ENCODE peak calls at places on chromosomes 12 and 14, in seven cellular contexts. Y is substantia nigra, G is right atrium auricular region, T is A549, K is aorta, V is H1, N is fibroblast of lung. W is an unnamed sample.

GRCh38 chr12:60201891-60202290 is 606.1 kb downstream of the SLC16A7 start:
- DNase-seq in G (no peak), Y (no peak), K (no peak), N (peak; percentile 13), V (no peak), T (no peak), W (no peak)

GRCh38 chr12:990649-991349 is at the start of gene ERC1:
- DNase-seq in K (peak; percentile 96), N (peak; percentile 94), G (peak; percentile 85), Y (peak; percentile 77), V (peak; percentile 91), T (peak; percentile 96), W (peak; percentile 91)

GRCh38 chr12:125005652-125006051 is 12.2 kb downstream of the BRI3BP start:
- DNase-seq in V (no peak), Y (no peak), K (no peak), G (no peak), T (no peak), N (no peak), W (no peak)

GRCh38 chr12:67211029-67211428 is 58.1 kb upstream of the CAND1 start:
- DNase-seq in N (no peak), T (no peak), Y (no peak), G (no peak), K (no peak), V (no peak), W (no peak)

GRCh38 chr12:21502164-21502496 is 541 bp downstream of the GOLT1B start:
- DNase-seq in V (no peak), K (no peak), N (peak; percentile 22), Y (no peak), T (peak; percentile 24), G (no peak), W (no peak)

GRCh38 chr14:33987565-33988080 is 36.7 kb upstream of the EGLN3 start:
- DNase-seq in K (no peak), Y (no peak), G (no peak), V (no peak), N (no peak), T (peak; percentile 35), W (no peak)

GRCh38 chr12:6535960-6536847 is 1.9 kb downstream of the GAPDH start:
- DNase-seq in T (no peak), V (no peak), G (no peak), N (no peak), K (no peak), Y (no peak), W (no peak)

GRCh38 chr12:46798648-46799047 is 27.1 kb downstream of the SLC38A4 start:
- DNase-seq in K (no peak), N (no peak), T (no peak), V (no peak), G (no peak), Y (no peak), W (no peak)

GRCh38 chr14:103725739-103726395 is 10.3 kb downstream of the ZFYVE21 start:
- DNase-seq in T (no peak), K (no peak), V (no peak), N (no peak), G (no peak), Y (no peak), W (no peak)

GRCh38 chr12:2686280-2686646 is 108.5 kb upstream of the FKBP4 start:
- DNase-seq in V (no peak), N (no peak), Y (no peak), T (no peak), G (no peak), K (no peak), W (no peak)

GRCh38 chr12:101599311-101599710 is 4.5 kb downstream of the MYBPC1 start:
- DNase-seq in Y (no peak), K (no peak), G (no peak), V (no peak), N (no peak), T (no peak), W (no peak)

GRCh38 chr14:67738740-67739504 is 37.2 kb downstream of the RDH12 start:
- DNase-seq in V (no peak), G (peak; percentile 92), N (peak; percentile 97), T (peak; percentile 93), Y (no peak), K (no peak), W (peak; percentile 55)

GRCh38 chr12:52816189-52816588 is 2.3 kb upstream of the KRT4 start:
- DNase-seq in N (no peak), G (no peak), Y (no peak), T (no peak), K (no peak), V (no peak), W (no peak)

GRCh38 chr12:57005980-57006808 is at the start of gene ZBTB39:
- DNase-seq in T (peak; percentile 60), V (peak; percentile 81), N (peak; percentile 45), K (peak; percentile 86), Y (peak; percentile 25), G (no peak), W (peak; percentile 64)

GRCh38 chr14:79629891-79630560 is 581.3 kb downstream of the DIO2 start:
- DNase-seq in N (no peak), V (no peak), Y (no peak), K (no peak), T (no peak), G (no peak), W (no peak)

GRCh38 chr14:39102265-39102968 is 618 bp downstream of the SEC23A start:
- DNase-seq in N (peak; percentile 68), Y (no peak), K (no peak), G (no peak), V (no peak), T (peak; percentile 71), W (peak; percentile 20)

GRCh38 chr12:58841058-58841798 is 79.1 kb downstream of the LRIG3 start:
- DNase-seq in Y (no peak), V (peak; percentile 57), G (no peak), N (no peak), K (no peak), T (no peak), W (peak; percentile 24)

GRCh38 chr14:51310453-51311074 is 70.5 kb downstream of the TMX1 start:
- DNase-seq in V (no peak), N (peak; percentile 59), K (no peak), T (no peak), Y (no peak), G (no peak), W (no peak)

GRCh38 chr14:56202256-56202655 is 84.0 kb downstream of the PELI2 start:
- DNase-seq in N (no peak), K (no peak), T (no peak), V (no peak), G (no peak), Y (no peak), W (no peak)

GRCh38 chr12:132774646-132775275 is 13.1 kb upstream of the ANKLE2 start:
- DNase-seq in K (no peak), Y (no peak), V (no peak), T (no peak), G (no peak), N (no peak), W (no peak)

GRCh38 chr14:71529855-71530254 is 402.4 kb upstream of the RGS6 start:
- DNase-seq in G (peak; percentile 71), K (no peak), T (no peak), V (no peak), N (peak; percentile 56), Y (no peak), W (no peak)

GRCh38 chr14:60658116-60658515 is 8.8 kb upstream of the SIX1 start:
- DNase-seq in Y (no peak), G (no peak), V (no peak), K (no peak), T (no peak), N (no peak), W (no peak)

GRCh38 chr14:60658909-60659585 is 9.8 kb upstream of the SIX1 start:
- DNase-seq in V (no peak), T (no peak), G (no peak), K (no peak), Y (no peak), N (peak; percentile 83), W (no peak)

GRCh38 chr14:60656755-60657608 is 7.7 kb upstream of the SIX1 start:
- DNase-seq in Y (no peak), N (peak; percentile 87), K (peak; percentile 86), T (peak; percentile 75), G (no peak), V (peak; percentile 87), W (no peak)

GRCh38 chr14:60655898-60656754 is 6.8 kb upstream of the SIX1 start:
- DNase-seq in G (no peak), K (no peak), V (peak; percentile 67), Y (no peak), T (no peak), N (no peak), W (no peak)

GRCh38 chr14:60657609-60657983 is 8.3 kb upstream of the SIX1 start:
- DNase-seq in N (no peak), V (no peak), T (no peak), K (no peak), Y (no peak), G (no peak), W (no peak)
- H3K27ac ChIP-seq in N (peak overlapping the region; percentile 77), V (no peak overlapping the region), T (peak overlapping the region; percentile 88), K (no peak overlapping the region), Y (no peak overlapping the region), G (no peak overlapping the region), W (no peak overlapping the region)

DNA sequence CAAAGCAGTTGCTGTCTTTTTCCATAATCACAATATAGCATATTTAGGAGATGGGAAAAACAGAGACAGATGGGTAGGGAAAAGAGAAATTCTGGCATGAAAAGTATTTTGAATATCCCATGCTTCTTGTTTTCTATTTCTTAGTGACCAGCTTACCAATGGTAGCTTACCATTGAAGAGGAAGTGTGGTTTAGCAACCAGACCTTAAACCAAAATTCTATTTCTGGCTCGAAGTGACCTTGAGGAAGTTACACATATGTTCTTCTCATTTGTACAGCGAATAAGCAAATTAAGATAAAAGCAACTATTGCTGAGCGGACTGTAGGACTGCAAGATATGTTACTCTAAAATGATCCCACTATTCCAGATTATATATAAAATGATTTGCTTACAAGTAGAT is 82.9 kb downstream of the FGD4 start:
- DNase-seq in T (no peak), N (no peak), Y (no peak), K (no peak), G (no peak), V (no peak), W (no peak)
- H3K27ac ChIP-seq in T (no peak overlapping the region), N (no peak overlapping the region), Y (no peak overlapping the region), K (no peak overlapping the region), G (peak overlapping the region; percentile 28), V (no peak overlapping the region), W (peak overlapping the region; percentile 70)

GRCh38 chr12:24359418-24359817 is 409.9 kb upstream of the SOX5 start:
- DNase-seq in K (no peak), Y (no peak), G (no peak), V (no peak), T (no peak), N (peak; percentile 38), W (no peak)
- H3K27ac ChIP-seq in K (no peak overlapping the region), Y (no peak overlapping the region), G (no peak overlapping the region), V (no peak overlapping the region), T (no peak overlapping the region), N (no peak overlapping the region), W (no peak overlapping the region)

GRCh38 chr12:9699269-9699897 is 29.9 kb downstream of the CLEC2D start:
- DNase-seq in T (no peak), G (no peak), Y (no peak), V (no peak), N (no peak), K (no peak), W (no peak)
- H3K27ac ChIP-seq in T (no peak overlapping the region), G (peak overlapping the region; percentile 55), Y (no peak overlapping the region), V (no peak overlapping the region), N (no peak overlapping the region), K (no peak overlapping the region), W (peak overlapping the region; percentile 66)